ENCODE peak calls at places on chromosomes 6 and 20, in ten cellular contexts. E, N, Q, H, U, T, Z, I, X and L are unnamed samples.

GRCh38 chr6:26126394-26127221 is 39.4 kb downstream of the HFE start:
- DNase-seq in Z (peak), N (no peak), X (no peak), I (no peak), T (no peak), H (no peak), E (no peak), U (no peak), Q (no peak), L (no peak)

GRCh38 chr6:115887887-115888286 is 172.8 kb downstream of the FRK start:
- DNase-seq in H (no peak), Q (no peak), Z (no peak), E (no peak), T (peak), U (no peak), I (no peak), X (no peak), N (no peak), L (no peak)

GRCh38 chr20:44395183-44395962 is 39.9 kb downstream of the HNF4A start:
- DNase-seq in H (no peak), Q (no peak), Z (no peak), E (no peak), X (no peak), I (no peak), N (no peak), T (no peak), U (no peak), L (no peak)

GRCh38 chr6:34696189-34696738 is 303 bp downstream of the ILRUN start:
- DNase-seq in Q (no peak), X (peak), I (peak), U (no peak), E (no peak), T (peak), N (peak), H (peak), Z (peak), L (no peak)

GRCh38 chr6:21742238-21742660 is 148.7 kb downstream of the SOX4 start:
- DNase-seq in H (no peak), N (peak), Z (peak), T (no peak), E (no peak), I (peak), X (no peak), Q (no peak), U (no peak), L (no peak)

GRCh38 chr6:163455553-163455952 is 41.0 kb downstream of the QKI start:
- DNase-seq in N (no peak), H (no peak), T (no peak), I (no peak), Z (no peak), E (no peak), U (no peak), X (no peak), Q (no peak), L (no peak)

GRCh38 chr20:44166008-44166407 is 21.0 kb downstream of the JPH2 start:
- DNase-seq in Q (no peak), E (peak), T (peak), X (no peak), Z (peak), N (no peak), H (no peak), U (no peak), I (no peak), L (no peak)

GRCh38 chr6:45548657-45549515 is 171.2 kb upstream of the SUPT3H start:
- DNase-seq in X (peak), U (peak), I (no peak), E (no peak), H (no peak), Q (peak), T (no peak), N (no peak), Z (no peak), L (no peak)

GRCh38 chr6:123769431-123769830 is 34.2 kb upstream of the NKAIN2 start:
- DNase-seq in Z (no peak), I (no peak), T (no peak), U (no peak), E (no peak), X (no peak), N (no peak), Q (no peak), H (no peak), L (no peak)

GRCh38 chr6:26478100-26478984 is 20.6 kb downstream of the BTN2A1 start:
- DNase-seq in H (no peak), Q (no peak), E (no peak), I (no peak), Z (no peak), X (no peak), T (no peak), U (no peak), N (no peak), L (no peak)

GRCh38 chr6:144151010-144151727 is 852 bp downstream of the STX11 start:
- DNase-seq in H (no peak), U (no peak), Q (peak), X (no peak), T (peak), Z (peak), N (no peak), E (no peak), I (no peak), L (peak)

GRCh38 chr20:22680031-22680740 is 95.8 kb upstream of the FOXA2 start:
- DNase-seq in U (no peak), N (no peak), X (no peak), T (no peak), Q (no peak), I (no peak), Z (no peak), E (no peak), H (no peak), L (no peak)